ENCODE peak calls at places on chromosomes 11 and 22, in ten cellular contexts. One of them, this sample, is unnamed.
A peak's percentile ranks its signal among the peaks of the same experiment; 100 is the strongest.

GRCh38 chr11:119618208-119618909 is 110.6 kb downstream of the NECTIN1 start:
- DNase-seq in gastrocnemius medialis: peak; percentile 43
- DNase-seq in NCI-H510A treated with DMSO at 0.1 percent for 48 hours: no peak
- DNase-seq in C1 segment of cervical spinal cord: peak; percentile 87
- DNase-seq in choroid plexus epithelial cell: no peak
- DNase-seq in neuronal stem cell: peak; percentile 47
- DNase-seq in anterior cingulate cortex: peak; percentile 72
- DNase-seq in lower lobe of right lung: peak; percentile 68
- DNase-seq in left ventricle myocardium superior: peak; percentile 58
- DNase-seq in adipocyte: no peak
- DNase-seq in this sample: peak; percentile 36

GRCh38 chr22:42978453-42979103 is 36.4 kb downstream of the PACSIN2 start:
- DNase-seq in gastrocnemius medialis: no peak
- DNase-seq in NCI-H510A treated with DMSO at 0.1 percent for 48 hours: no peak
- DNase-seq in C1 segment of cervical spinal cord: no peak
- DNase-seq in choroid plexus epithelial cell: no peak
- DNase-seq in neuronal stem cell: peak; percentile 24
- DNase-seq in anterior cingulate cortex: no peak
- DNase-seq in lower lobe of right lung: no peak
- DNase-seq in left ventricle myocardium superior: no peak
- DNase-seq in adipocyte: peak; percentile 54
- DNase-seq in this sample: no peak

GRCh38 chr11:67496113-67496512 is 9.1 kb downstream of the PITPNM1 start:
- DNase-seq in gastrocnemius medialis: no peak
- DNase-seq in NCI-H510A treated with DMSO at 0.1 percent for 48 hours: no peak
- DNase-seq in C1 segment of cervical spinal cord: no peak
- DNase-seq in choroid plexus epithelial cell: no peak
- DNase-seq in neuronal stem cell: no peak
- DNase-seq in anterior cingulate cortex: no peak
- DNase-seq in lower lobe of right lung: no peak
- DNase-seq in left ventricle myocardium superior: no peak
- DNase-seq in adipocyte: no peak
- DNase-seq in this sample: no peak

GRCh38 chr11:122706261-122706660 is 50.7 kb downstream of the UBASH3B start:
- DNase-seq in gastrocnemius medialis: no peak
- DNase-seq in NCI-H510A treated with DMSO at 0.1 percent for 48 hours: no peak
- DNase-seq in C1 segment of cervical spinal cord: no peak
- DNase-seq in choroid plexus epithelial cell: peak; percentile 86
- DNase-seq in neuronal stem cell: no peak
- DNase-seq in anterior cingulate cortex: no peak
- DNase-seq in lower lobe of right lung: no peak
- DNase-seq in left ventricle myocardium superior: no peak
- DNase-seq in adipocyte: peak; percentile 63
- DNase-seq in this sample: no peak

GRCh38 chr11:117857734-117858369 is 18.6 kb downstream of the FXYD6 start:
- DNase-seq in gastrocnemius medialis: no peak
- DNase-seq in NCI-H510A treated with DMSO at 0.1 percent for 48 hours: no peak
- DNase-seq in C1 segment of cervical spinal cord: no peak
- DNase-seq in choroid plexus epithelial cell: no peak
- DNase-seq in neuronal stem cell: no peak
- DNase-seq in anterior cingulate cortex: no peak
- DNase-seq in lower lobe of right lung: no peak
- DNase-seq in left ventricle myocardium superior: no peak
- DNase-seq in adipocyte: no peak
- DNase-seq in this sample: no peak

GRCh38 chr11:35667257-35667656 is 4.7 kb downstream of the TRIM44 start:
- DNase-seq in gastrocnemius medialis: no peak
- DNase-seq in NCI-H510A treated with DMSO at 0.1 percent for 48 hours: no peak
- DNase-seq in C1 segment of cervical spinal cord: no peak
- DNase-seq in choroid plexus epithelial cell: no peak
- DNase-seq in neuronal stem cell: no peak
- DNase-seq in anterior cingulate cortex: no peak
- DNase-seq in lower lobe of right lung: no peak
- DNase-seq in left ventricle myocardium superior: no peak
- DNase-seq in adipocyte: no peak
- DNase-seq in this sample: no peak

GRCh38 chr11:64093233-64094039 is 57.7 kb downstream of the FLRT1 start:
- DNase-seq in gastrocnemius medialis: no peak
- DNase-seq in NCI-H510A treated with DMSO at 0.1 percent for 48 hours: peak; percentile 25
- DNase-seq in C1 segment of cervical spinal cord: no peak
- DNase-seq in choroid plexus epithelial cell: peak; percentile 15
- DNase-seq in neuronal stem cell: no peak
- DNase-seq in anterior cingulate cortex: no peak
- DNase-seq in lower lobe of right lung: no peak
- DNase-seq in left ventricle myocardium superior: no peak
- DNase-seq in adipocyte: no peak
- DNase-seq in this sample: no peak

GRCh38 chr11:44333271-44334218 is 23.6 kb upstream of the ALX4 start:
- DNase-seq in gastrocnemius medialis: no peak
- DNase-seq in NCI-H510A treated with DMSO at 0.1 percent for 48 hours: no peak
- DNase-seq in C1 segment of cervical spinal cord: no peak
- DNase-seq in choroid plexus epithelial cell: peak; percentile 50
- DNase-seq in neuronal stem cell: no peak
- DNase-seq in anterior cingulate cortex: no peak
- DNase-seq in lower lobe of right lung: no peak
- DNase-seq in left ventricle myocardium superior: no peak
- DNase-seq in adipocyte: no peak
- DNase-seq in this sample: no peak

GRCh38 chr22:18060646-18061620 is 16.9 kb upstream of the PEX26 start:
- DNase-seq in gastrocnemius medialis: no peak
- DNase-seq in NCI-H510A treated with DMSO at 0.1 percent for 48 hours: no peak
- DNase-seq in C1 segment of cervical spinal cord: no peak
- DNase-seq in choroid plexus epithelial cell: peak; percentile 60
- DNase-seq in neuronal stem cell: no peak
- DNase-seq in anterior cingulate cortex: no peak
- DNase-seq in lower lobe of right lung: no peak
- DNase-seq in left ventricle myocardium superior: no peak
- DNase-seq in adipocyte: peak; percentile 42
- DNase-seq in this sample: no peak

GRCh38 chr11:119832536-119832935 is 103.5 kb upstream of the NECTIN1 start:
- DNase-seq in gastrocnemius medialis: no peak
- DNase-seq in NCI-H510A treated with DMSO at 0.1 percent for 48 hours: peak; percentile 82
- DNase-seq in C1 segment of cervical spinal cord: no peak
- DNase-seq in choroid plexus epithelial cell: peak; percentile 71
- DNase-seq in neuronal stem cell: no peak
- DNase-seq in anterior cingulate cortex: no peak
- DNase-seq in lower lobe of right lung: peak; percentile 53
- DNase-seq in left ventricle myocardium superior: no peak
- DNase-seq in adipocyte: peak; percentile 20
- DNase-seq in this sample: no peak

GRCh38 chr11:76795936-76796441 is 12.8 kb downstream of the TSKU start:
- DNase-seq in gastrocnemius medialis: no peak
- DNase-seq in NCI-H510A treated with DMSO at 0.1 percent for 48 hours: no peak
- DNase-seq in C1 segment of cervical spinal cord: no peak
- DNase-seq in choroid plexus epithelial cell: no peak
- DNase-seq in neuronal stem cell: no peak
- DNase-seq in anterior cingulate cortex: no peak
- DNase-seq in lower lobe of right lung: no peak
- DNase-seq in left ventricle myocardium superior: no peak
- DNase-seq in adipocyte: no peak
- DNase-seq in this sample: no peak

GRCh38 chr22:39311592-39312400 is 7.6 kb downstream of the RPL3 start:
- DNase-seq in gastrocnemius medialis: peak; percentile 19
- DNase-seq in NCI-H510A treated with DMSO at 0.1 percent for 48 hours: no peak
- DNase-seq in C1 segment of cervical spinal cord: no peak
- DNase-seq in choroid plexus epithelial cell: no peak
- DNase-seq in neuronal stem cell: no peak
- DNase-seq in anterior cingulate cortex: no peak
- DNase-seq in lower lobe of right lung: no peak
- DNase-seq in left ventricle myocardium superior: no peak
- DNase-seq in adipocyte: no peak
- DNase-seq in this sample: no peak

GRCh38 chr11:10809373-10810199 is 860 bp upstream of the EIF4G2 start:
- DNase-seq in gastrocnemius medialis: no peak
- DNase-seq in NCI-H510A treated with DMSO at 0.1 percent for 48 hours: peak; percentile 6
- DNase-seq in C1 segment of cervical spinal cord: no peak
- DNase-seq in choroid plexus epithelial cell: peak; percentile 75
- DNase-seq in neuronal stem cell: peak; percentile 72
- DNase-seq in anterior cingulate cortex: peak; percentile 64
- DNase-seq in lower lobe of right lung: no peak
- DNase-seq in left ventricle myocardium superior: no peak
- DNase-seq in adipocyte: peak; percentile 75
- DNase-seq in this sample: no peak

GRCh38 chr11:57637626-57638004 is 12.1 kb downstream of the YPEL4 start:
- DNase-seq in gastrocnemius medialis: no peak
- DNase-seq in NCI-H510A treated with DMSO at 0.1 percent for 48 hours: no peak
- DNase-seq in C1 segment of cervical spinal cord: no peak
- DNase-seq in choroid plexus epithelial cell: no peak
- DNase-seq in neuronal stem cell: no peak
- DNase-seq in anterior cingulate cortex: no peak
- DNase-seq in lower lobe of right lung: no peak
- DNase-seq in left ventricle myocardium superior: no peak
- DNase-seq in adipocyte: peak; percentile 77
- DNase-seq in this sample: no peak

GRCh38 chr11:57745206-57745605 is 3.9 kb downstream of the SELENOH start:
- DNase-seq in gastrocnemius medialis: no peak
- DNase-seq in NCI-H510A treated with DMSO at 0.1 percent for 48 hours: no peak
- DNase-seq in C1 segment of cervical spinal cord: no peak
- DNase-seq in choroid plexus epithelial cell: no peak
- DNase-seq in neuronal stem cell: no peak
- DNase-seq in anterior cingulate cortex: no peak
- DNase-seq in lower lobe of right lung: no peak
- DNase-seq in left ventricle myocardium superior: no peak
- DNase-seq in adipocyte: no peak
- DNase-seq in this sample: no peak

GRCh38 chr22:19854778-19855503 is at the start of the genes GNB1L and RTL10:
- DNase-seq in gastrocnemius medialis: peak; percentile 97
- DNase-seq in NCI-H510A treated with DMSO at 0.1 percent for 48 hours: peak; percentile 87
- DNase-seq in C1 segment of cervical spinal cord: peak; percentile 92
- DNase-seq in choroid plexus epithelial cell: peak; percentile 98
- DNase-seq in neuronal stem cell: peak; percentile 95
- DNase-seq in anterior cingulate cortex: peak; percentile 94
- DNase-seq in lower lobe of right lung: peak; percentile 99
- DNase-seq in left ventricle myocardium superior: peak; percentile 100
- DNase-seq in adipocyte: peak; percentile 100
- DNase-seq in this sample: peak; percentile 98

GRCh38 chr11:130827697-130828377 is 88.4 kb downstream of the SNX19 start:
- DNase-seq in gastrocnemius medialis: peak; percentile 53
- DNase-seq in NCI-H510A treated with DMSO at 0.1 percent for 48 hours: no peak
- DNase-seq in C1 segment of cervical spinal cord: no peak
- DNase-seq in choroid plexus epithelial cell: peak; percentile 85
- DNase-seq in neuronal stem cell: peak; percentile 40
- DNase-seq in anterior cingulate cortex: no peak
- DNase-seq in lower lobe of right lung: no peak
- DNase-seq in left ventricle myocardium superior: peak; percentile 80
- DNase-seq in adipocyte: peak; percentile 92
- DNase-seq in this sample: peak; percentile 65

GRCh38 chr11:76234704-76235232 is 28.5 kb upstream of the WNT11 start:
- DNase-seq in gastrocnemius medialis: peak; percentile 47
- DNase-seq in NCI-H510A treated with DMSO at 0.1 percent for 48 hours: no peak
- DNase-seq in C1 segment of cervical spinal cord: no peak
- DNase-seq in choroid plexus epithelial cell: no peak
- DNase-seq in neuronal stem cell: no peak
- DNase-seq in anterior cingulate cortex: no peak
- DNase-seq in lower lobe of right lung: peak; percentile 62
- DNase-seq in left ventricle myocardium superior: peak; percentile 68
- DNase-seq in adipocyte: no peak
- DNase-seq in this sample: peak; percentile 47

GRCh38 chr11:118921929-118922744 is 3.6 kb downstream of the BCL9L start:
- DNase-seq in gastrocnemius medialis: peak; percentile 94
- DNase-seq in NCI-H510A treated with DMSO at 0.1 percent for 48 hours: peak; percentile 16
- DNase-seq in C1 segment of cervical spinal cord: peak; percentile 61
- DNase-seq in choroid plexus epithelial cell: peak; percentile 42
- DNase-seq in neuronal stem cell: no peak
- DNase-seq in anterior cingulate cortex: peak; percentile 77
- DNase-seq in lower lobe of right lung: peak; percentile 87
- DNase-seq in left ventricle myocardium superior: peak; percentile 93
- DNase-seq in adipocyte: peak; percentile 86
- DNase-seq in this sample: peak; percentile 87

GRCh38 chr11:66708026-66708579 is 20.9 kb downstream of the SPTBN2 start:
- DNase-seq in gastrocnemius medialis: no peak
- DNase-seq in NCI-H510A treated with DMSO at 0.1 percent for 48 hours: no peak
- DNase-seq in C1 segment of cervical spinal cord: no peak
- DNase-seq in choroid plexus epithelial cell: no peak
- DNase-seq in neuronal stem cell: no peak
- DNase-seq in anterior cingulate cortex: no peak
- DNase-seq in lower lobe of right lung: no peak
- DNase-seq in left ventricle myocardium superior: no peak
- DNase-seq in adipocyte: no peak
- DNase-seq in this sample: no peak

GRCh38 chr22:39174498-39175120 is 22.1 kb upstream of the CBX7 start:
- DNase-seq in gastrocnemius medialis: peak; percentile 46
- DNase-seq in NCI-H510A treated with DMSO at 0.1 percent for 48 hours: no peak
- DNase-seq in C1 segment of cervical spinal cord: no peak
- DNase-seq in choroid plexus epithelial cell: peak; percentile 97
- DNase-seq in neuronal stem cell: peak; percentile 99
- DNase-seq in anterior cingulate cortex: no peak
- DNase-seq in lower lobe of right lung: peak; percentile 81
- DNase-seq in left ventricle myocardium superior: peak; percentile 86
- DNase-seq in adipocyte: peak; percentile 77
- DNase-seq in this sample: peak; percentile 77

GRCh38 chr11:19447150-19447566 is 206.4 kb upstream of the E2F8 start:
- DNase-seq in gastrocnemius medialis: no peak
- DNase-seq in NCI-H510A treated with DMSO at 0.1 percent for 48 hours: no peak
- DNase-seq in C1 segment of cervical spinal cord: no peak
- DNase-seq in choroid plexus epithelial cell: peak; percentile 53
- DNase-seq in neuronal stem cell: no peak
- DNase-seq in anterior cingulate cortex: no peak
- DNase-seq in lower lobe of right lung: no peak
- DNase-seq in left ventricle myocardium superior: no peak
- DNase-seq in adipocyte: no peak
- DNase-seq in this sample: no peak

GRCh38 chr22:46193898-46194310 is 43.6 kb downstream of the PPARA start:
- DNase-seq in gastrocnemius medialis: no peak
- DNase-seq in NCI-H510A treated with DMSO at 0.1 percent for 48 hours: no peak
- DNase-seq in C1 segment of cervical spinal cord: no peak
- DNase-seq in choroid plexus epithelial cell: no peak
- DNase-seq in neuronal stem cell: no peak
- DNase-seq in anterior cingulate cortex: no peak
- DNase-seq in lower lobe of right lung: no peak
- DNase-seq in left ventricle myocardium superior: no peak
- DNase-seq in adipocyte: peak; percentile 56
- DNase-seq in this sample: no peak

GRCh38 chr11:46901156-46901555 is 17.2 kb downstream of the LRP4 start:
- DNase-seq in gastrocnemius medialis: no peak
- DNase-seq in NCI-H510A treated with DMSO at 0.1 percent for 48 hours: no peak
- DNase-seq in C1 segment of cervical spinal cord: no peak
- DNase-seq in choroid plexus epithelial cell: no peak
- DNase-seq in neuronal stem cell: no peak
- DNase-seq in anterior cingulate cortex: no peak
- DNase-seq in lower lobe of right lung: no peak
- DNase-seq in left ventricle myocardium superior: no peak
- DNase-seq in adipocyte: peak; percentile 15
- DNase-seq in this sample: no peak

GRCh38 chr11:83159901-83160865 is 3.3 kb downstream of the PCF11 start:
- DNase-seq in gastrocnemius medialis: no peak
- DNase-seq in NCI-H510A treated with DMSO at 0.1 percent for 48 hours: no peak
- DNase-seq in C1 segment of cervical spinal cord: no peak
- DNase-seq in choroid plexus epithelial cell: peak; percentile 42
- DNase-seq in neuronal stem cell: no peak
- DNase-seq in anterior cingulate cortex: no peak
- DNase-seq in lower lobe of right lung: no peak
- DNase-seq in left ventricle myocardium superior: no peak
- DNase-seq in adipocyte: peak; percentile 33
- DNase-seq in this sample: no peak

GRCh38 chr11:77530879-77531278 is 57.0 kb upstream of the PAK1 start:
- DNase-seq in gastrocnemius medialis: no peak
- DNase-seq in NCI-H510A treated with DMSO at 0.1 percent for 48 hours: no peak
- DNase-seq in C1 segment of cervical spinal cord: no peak
- DNase-seq in choroid plexus epithelial cell: no peak
- DNase-seq in neuronal stem cell: no peak
- DNase-seq in anterior cingulate cortex: no peak
- DNase-seq in lower lobe of right lung: no peak
- DNase-seq in left ventricle myocardium superior: no peak
- DNase-seq in adipocyte: no peak
- DNase-seq in this sample: no peak

GRCh38 chr11:75841739-75842138 is 26.7 kb downstream of the UVRAG start:
- DNase-seq in gastrocnemius medialis: no peak
- DNase-seq in NCI-H510A treated with DMSO at 0.1 percent for 48 hours: no peak
- DNase-seq in C1 segment of cervical spinal cord: no peak
- DNase-seq in choroid plexus epithelial cell: no peak
- DNase-seq in neuronal stem cell: no peak
- DNase-seq in anterior cingulate cortex: no peak
- DNase-seq in lower lobe of right lung: no peak
- DNase-seq in left ventricle myocardium superior: no peak
- DNase-seq in adipocyte: no peak
- DNase-seq in this sample: no peak

GRCh38 chr11:65194564-65194963 is 12.8 kb downstream of the CAPN1 start:
- DNase-seq in gastrocnemius medialis: no peak
- DNase-seq in NCI-H510A treated with DMSO at 0.1 percent for 48 hours: no peak
- DNase-seq in C1 segment of cervical spinal cord: no peak
- DNase-seq in choroid plexus epithelial cell: no peak
- DNase-seq in neuronal stem cell: no peak
- DNase-seq in anterior cingulate cortex: no peak
- DNase-seq in lower lobe of right lung: no peak
- DNase-seq in left ventricle myocardium superior: no peak
- DNase-seq in adipocyte: no peak
- DNase-seq in this sample: no peak

This sample was measured in left ventricle myocardium inferior.